ENCODE peak calls at places on chromosome 11, in six cellular contexts. One of them, this sample, is unnamed.

GRCh38 chr11:73239571-73240189 is 21.6 kb downstream of the P2RY2 start:
- DNase-seq in BJ: no peak
- DNase-seq in natural killer cell: no peak
- DNase-seq in adrenal gland: no peak
- DNase-seq in HL-60: no peak
- DNase-seq in spleen: peak; percentile 56
- DNase-seq in this sample: no peak

GRCh38 chr11:73838443-73839122 is 38.1 kb downstream of the COA4 start:
- DNase-seq in natural killer cell: no peak
- DNase-seq in adrenal gland: no peak
- DNase-seq in spleen: no peak
- DNase-seq in HL-60: no peak
- DNase-seq in BJ: no peak
- DNase-seq in this sample: no peak

GRCh38 chr11:57071829-57072228 is 83.1 kb downstream of the OR5AK2 start:
- DNase-seq in spleen: no peak
- DNase-seq in adrenal gland: no peak
- DNase-seq in BJ: peak; percentile 14
- DNase-seq in natural killer cell: no peak
- DNase-seq in HL-60: no peak
- DNase-seq in this sample: no peak

GRCh38 chr11:55942785-55943392 is 6.7 kb upstream of the OR5I1 start:
- DNase-seq in BJ: no peak
- DNase-seq in HL-60: peak; percentile 3
- DNase-seq in natural killer cell: no peak
- DNase-seq in adrenal gland: no peak
- DNase-seq in spleen: no peak
- DNase-seq in this sample: no peak

GRCh38 chr11:33703771-33704170 is 3.1 kb upstream of the C11orf91 start:
- DNase-seq in spleen: no peak
- DNase-seq in adrenal gland: peak; percentile 71
- DNase-seq in natural killer cell: no peak
- DNase-seq in BJ: no peak
- DNase-seq in HL-60: no peak
- DNase-seq in this sample: no peak

GRCh38 chr11:103696130-103696529 is 340.3 kb upstream of the DDI1 start:
- DNase-seq in HL-60: no peak
- DNase-seq in spleen: no peak
- DNase-seq in adrenal gland: no peak
- DNase-seq in BJ: no peak
- DNase-seq in natural killer cell: no peak
- DNase-seq in this sample: no peak

GRCh38 chr11:66409226-66409625 is 11.6 kb upstream of the NPAS4 start:
- DNase-seq in natural killer cell: no peak
- DNase-seq in BJ: no peak
- DNase-seq in spleen: no peak
- DNase-seq in HL-60: no peak
- DNase-seq in adrenal gland: no peak
- DNase-seq in this sample: no peak

GRCh38 chr11:130634981-130635473 is 186.6 kb downstream of the ADAMTS15 start:
- DNase-seq in BJ: no peak
- DNase-seq in HL-60: no peak
- DNase-seq in spleen: no peak
- DNase-seq in natural killer cell: no peak
- DNase-seq in adrenal gland: peak; percentile 18
- DNase-seq in this sample: no peak

GRCh38 chr11:44950625-44951472 is at the start of gene TP53I11:
- DNase-seq in adrenal gland: peak; percentile 59
- DNase-seq in spleen: peak; percentile 95
- DNase-seq in HL-60: peak; percentile 28
- DNase-seq in natural killer cell: peak; percentile 41
- DNase-seq in BJ: peak; percentile 18
- DNase-seq in this sample: no peak

GRCh38 chr11:7467652-7468051 is 17.7 kb upstream of the OLFML1 start:
- DNase-seq in spleen: no peak
- DNase-seq in natural killer cell: no peak
- DNase-seq in BJ: no peak
- DNase-seq in adrenal gland: no peak
- DNase-seq in HL-60: no peak
- DNase-seq in this sample: no peak

GRCh38 chr11:116532066-116532465 is 240.7 kb downstream of the BUD13 start:
- DNase-seq in HL-60: no peak
- DNase-seq in natural killer cell: no peak
- DNase-seq in spleen: no peak
- DNase-seq in adrenal gland: no peak
- DNase-seq in BJ: no peak
- DNase-seq in this sample: no peak

GRCh38 chr11:27373856-27374602 is 11.0 kb upstream of the CCDC34 start:
- DNase-seq in BJ: no peak
- DNase-seq in adrenal gland: no peak
- DNase-seq in spleen: no peak
- DNase-seq in HL-60: no peak
- DNase-seq in natural killer cell: no peak
- DNase-seq in this sample: no peak

GRCh38 chr11:114308689-114309089 is 12.5 kb downstream of the NNMT start:
- DNase-seq in BJ: peak; percentile 25
- DNase-seq in adrenal gland: no peak
- DNase-seq in spleen: no peak
- DNase-seq in HL-60: peak; percentile 71
- DNase-seq in natural killer cell: no peak
- DNase-seq in this sample: no peak

GRCh38 chr11:99535819-99536218 is 515.1 kb downstream of the CNTN5 start:
- DNase-seq in natural killer cell: no peak
- DNase-seq in spleen: no peak
- DNase-seq in BJ: no peak
- DNase-seq in HL-60: no peak
- DNase-seq in adrenal gland: no peak
- DNase-seq in this sample: no peak

GRCh38 chr11:128908391-128909246 is 17.5 kb downstream of the KCNJ5 start:
- DNase-seq in spleen: no peak
- DNase-seq in BJ: peak; percentile 14
- DNase-seq in adrenal gland: peak; percentile 88
- DNase-seq in natural killer cell: no peak
- DNase-seq in HL-60: peak; percentile 35
- DNase-seq in this sample: no peak

GRCh38 chr11:123122341-123122740 is 60.4 kb upstream of the HSPA8 start:
- DNase-seq in BJ: no peak
- DNase-seq in natural killer cell: no peak
- DNase-seq in HL-60: no peak
- DNase-seq in adrenal gland: no peak
- DNase-seq in spleen: no peak
- DNase-seq in this sample: peak; percentile 38

GRCh38 chr11:1876361-1877063 is 15.2 kb downstream of the PRR33 start:
- DNase-seq in BJ: no peak
- DNase-seq in HL-60: peak; percentile 25
- DNase-seq in spleen: peak; percentile 87
- DNase-seq in adrenal gland: peak; percentile 68
- DNase-seq in natural killer cell: no peak
- DNase-seq in this sample: no peak

GRCh38 chr11:61447601-61448551 is 18.0 kb downstream of the SDHAF2 start:
- DNase-seq in HL-60: no peak
- DNase-seq in spleen: no peak
- DNase-seq in adrenal gland: no peak
- DNase-seq in natural killer cell: no peak
- DNase-seq in BJ: no peak
- DNase-seq in this sample: no peak

GRCh38 chr11:46865340-46865739 is 19.3 kb upstream of the CKAP5 start:
- DNase-seq in adrenal gland: peak; percentile 53
- DNase-seq in HL-60: no peak
- DNase-seq in spleen: no peak
- DNase-seq in BJ: peak; percentile 49
- DNase-seq in natural killer cell: no peak
- DNase-seq in this sample: no peak

GRCh38 chr11:10023202-10023601 is 270.8 kb downstream of the SBF2 start:
- DNase-seq in HL-60: no peak
- DNase-seq in adrenal gland: no peak
- DNase-seq in spleen: no peak
- DNase-seq in natural killer cell: no peak
- DNase-seq in BJ: no peak
- DNase-seq in this sample: no peak

GRCh38 chr11:119641991-119642745 is 86.8 kb downstream of the NECTIN1 start:
- DNase-seq in HL-60: peak; percentile 24
- DNase-seq in spleen: no peak
- DNase-seq in natural killer cell: no peak
- DNase-seq in BJ: no peak
- DNase-seq in adrenal gland: no peak
- DNase-seq in this sample: no peak
- TF ChIP-seq CTCF in HL-60: peak; percentile 57
- TF ChIP-seq CTCF in spleen: peak; percentile 60
- TF ChIP-seq CTCF in natural killer cell: peak; percentile 56
- TF ChIP-seq CTCF in BJ: peak; percentile 56
- TF ChIP-seq CTCF in adrenal gland: peak; percentile 43
- TF ChIP-seq CTCF in this sample: no peak

GRCh38 chr11:75376175-75376574 is 23.1 kb upstream of the RPS3 start:
- DNase-seq in adrenal gland: no peak
- DNase-seq in spleen: no peak
- DNase-seq in natural killer cell: no peak
- DNase-seq in HL-60: no peak
- DNase-seq in BJ: no peak
- DNase-seq in this sample: no peak
- TF ChIP-seq CTCF in adrenal gland: no peak
- TF ChIP-seq CTCF in spleen: no peak
- TF ChIP-seq CTCF in natural killer cell: no peak
- TF ChIP-seq CTCF in HL-60: no peak
- TF ChIP-seq CTCF in BJ: peak; percentile 16
- TF ChIP-seq CTCF in this sample: no peak

GRCh38 chr11:67409781-67410368 is 5.6 kb upstream of the CARNS1 start:
- DNase-seq in adrenal gland: no peak
- DNase-seq in natural killer cell: no peak
- DNase-seq in BJ: no peak
- DNase-seq in HL-60: no peak
- DNase-seq in spleen: peak; percentile 91
- DNase-seq in this sample: no peak
- TF ChIP-seq CTCF in adrenal gland: no peak
- TF ChIP-seq CTCF in natural killer cell: no peak
- TF ChIP-seq CTCF in BJ: no peak
- TF ChIP-seq CTCF in HL-60: no peak
- TF ChIP-seq CTCF in spleen: peak; percentile 21
- TF ChIP-seq CTCF in this sample: no peak

DNA sequence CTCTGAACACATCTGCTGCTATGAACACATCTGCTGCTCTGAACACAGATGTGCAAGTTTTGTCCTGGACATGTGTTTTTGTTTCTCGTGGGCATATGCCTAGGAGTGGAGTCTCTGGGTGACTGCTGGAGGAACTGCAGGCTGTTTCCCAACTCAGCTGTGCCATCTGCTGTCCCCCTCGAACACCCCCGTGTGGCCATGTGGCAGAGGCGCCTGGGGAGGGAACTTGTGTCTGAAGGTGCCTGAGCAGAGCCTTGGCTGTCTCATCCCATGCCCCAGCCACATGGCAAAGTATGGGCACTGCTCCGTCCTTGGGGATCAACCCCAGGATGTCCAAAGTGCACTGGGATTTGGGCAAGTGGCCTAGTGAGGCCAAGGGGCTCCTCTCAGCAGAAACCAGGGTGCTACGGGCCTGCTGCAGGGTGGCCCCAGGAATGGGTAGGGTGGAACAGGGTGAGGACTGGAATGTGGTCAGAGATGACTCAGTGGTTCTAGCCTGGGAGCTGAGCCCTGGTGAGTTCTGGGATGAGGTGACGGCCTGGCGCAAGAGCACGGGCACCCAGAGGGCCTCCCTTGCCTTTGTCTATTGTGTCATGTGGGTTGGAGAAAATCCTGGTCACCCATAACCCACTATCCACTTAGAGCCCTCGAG is 14.7 kb downstream of the GATD1 start:
- DNase-seq in spleen: peak; percentile 76
- DNase-seq in HL-60: peak; percentile 95
- DNase-seq in natural killer cell: no peak
- DNase-seq in BJ: no peak
- DNase-seq in adrenal gland: peak; percentile 76
- DNase-seq in this sample: no peak
- TF ChIP-seq CTCF in spleen: no peak
- TF ChIP-seq CTCF in HL-60: peak; percentile 50
- TF ChIP-seq CTCF in natural killer cell: no peak
- TF ChIP-seq CTCF in BJ: peak; percentile 49
- TF ChIP-seq CTCF in adrenal gland: peak; percentile 52
- TF ChIP-seq CTCF in this sample: no peak

GRCh38 chr11:134597452-134597851 is 185.4 kb upstream of the B3GAT1 start:
- DNase-seq in BJ: no peak
- DNase-seq in spleen: no peak
- DNase-seq in adrenal gland: no peak
- DNase-seq in natural killer cell: no peak
- DNase-seq in HL-60: no peak
- DNase-seq in this sample: no peak

GRCh38 chr11:134587345-134587744 is 175.3 kb upstream of the B3GAT1 start:
- DNase-seq in BJ: no peak
- DNase-seq in natural killer cell: no peak
- DNase-seq in adrenal gland: no peak
- DNase-seq in HL-60: no peak
- DNase-seq in spleen: no peak
- DNase-seq in this sample: no peak

GRCh38 chr11:134596404-134596803 is 184.4 kb upstream of the B3GAT1 start:
- DNase-seq in natural killer cell: no peak
- DNase-seq in HL-60: no peak
- DNase-seq in spleen: no peak
- DNase-seq in adrenal gland: no peak
- DNase-seq in BJ: no peak
- DNase-seq in this sample: no peak

GRCh38 chr11:134589155-134589554 is 177.1 kb upstream of the B3GAT1 start:
- DNase-seq in spleen: no peak
- DNase-seq in BJ: no peak
- DNase-seq in HL-60: no peak
- DNase-seq in adrenal gland: no peak
- DNase-seq in natural killer cell: no peak
- DNase-seq in this sample: no peak

GRCh38 chr11:134592391-134592990 is 180.4 kb upstream of the B3GAT1 start:
- DNase-seq in spleen: no peak
- DNase-seq in BJ: no peak
- DNase-seq in adrenal gland: peak; percentile 25
- DNase-seq in natural killer cell: peak; percentile 44
- DNase-seq in HL-60: peak; percentile 25
- DNase-seq in this sample: no peak
- TF ChIP-seq CTCF in spleen: peak; percentile 41
- TF ChIP-seq CTCF in BJ: no peak
- TF ChIP-seq CTCF in adrenal gland: peak; percentile 27
- TF ChIP-seq CTCF in natural killer cell: peak; percentile 67
- TF ChIP-seq CTCF in HL-60: peak; percentile 47
- TF ChIP-seq CTCF in this sample: no peak

GRCh38 chr11:92397356-92397755 is 172.7 kb downstream of the FAT3 start:
- DNase-seq in spleen: no peak
- DNase-seq in natural killer cell: no peak
- DNase-seq in HL-60: no peak
- DNase-seq in adrenal gland: no peak
- DNase-seq in BJ: no peak
- DNase-seq in this sample: no peak

GRCh38 chr11:92396133-92396532 is 171.5 kb downstream of the FAT3 start:
- DNase-seq in natural killer cell: no peak
- DNase-seq in adrenal gland: no peak
- DNase-seq in spleen: no peak
- DNase-seq in BJ: no peak
- DNase-seq in HL-60: no peak
- DNase-seq in this sample: no peak

GRCh38 chr11:92401507-92401906 is 176.9 kb downstream of the FAT3 start:
- DNase-seq in spleen: no peak
- DNase-seq in natural killer cell: no peak
- DNase-seq in BJ: no peak
- DNase-seq in adrenal gland: no peak
- DNase-seq in HL-60: no peak
- DNase-seq in this sample: no peak

GRCh38 chr11:92399702-92400101 is 175.1 kb downstream of the FAT3 start:
- DNase-seq in natural killer cell: no peak
- DNase-seq in BJ: no peak
- DNase-seq in adrenal gland: no peak
- DNase-seq in spleen: no peak
- DNase-seq in HL-60: no peak
- DNase-seq in this sample: no peak
- TF ChIP-seq CTCF in natural killer cell: no peak
- TF ChIP-seq CTCF in BJ: no peak
- TF ChIP-seq CTCF in adrenal gland: no peak
- TF ChIP-seq CTCF in spleen: no peak
- TF ChIP-seq CTCF in HL-60: no peak
- TF ChIP-seq CTCF in this sample: no peak